ENCODE peak calls at places on chromosomes 11 and 22, in eight cellular contexts. Z is head of caudate nucleus; D is HuH-7; V is lower leg skin; I is Caki2; G is left cardiac atrium; U is stimulated activated CD4-positive, alpha-beta T cell treated with anti-CD3 and anti-CD28 coated beads, Interleukin-4, amount 100 ng/mL, for 48 hours; H is hypothalamus. M is an unnamed sample.
A peak's percentile ranks its signal among the peaks of the same experiment; 100 is the strongest.

GRCh38 chr11:15117751-15118150 is 3.0 kb downstream of the INSC start:
- DNase-seq in U (no peak), G (no peak), V (no peak), I (no peak), Z (peak; percentile 64), H (no peak), D (no peak), M (no peak)

GRCh38 chr11:60971520-60971919 is at the start of gene CD6:
- DNase-seq in H (no peak), G (no peak), D (no peak), I (no peak), Z (no peak), U (no peak), V (no peak), M (no peak)

GRCh38 chr11:131365601-131366000 is 4.8 kb upstream of the NTM start:
- DNase-seq in I (no peak), D (no peak), Z (no peak), V (no peak), H (no peak), U (no peak), G (no peak), M (no peak)

GRCh38 chr11:16669799-16670415 is 68.5 kb upstream of the C11orf58 start:
- DNase-seq in D (no peak), H (no peak), G (no peak), I (peak; percentile 52), Z (no peak), V (no peak), U (no peak), M (no peak)

GRCh38 chr11:63709336-63709735 is 28.0 kb downstream of the RTN3 start:
- DNase-seq in G (no peak), Z (no peak), H (no peak), D (no peak), V (no peak), U (no peak), I (no peak), M (no peak)

GRCh38 chr11:74330065-74330858 is 18.8 kb upstream of the P4HA3 start:
- DNase-seq in Z (no peak), G (no peak), U (no peak), I (peak; percentile 51), D (no peak), V (no peak), H (no peak), M (no peak)

GRCh38 chr22:23095467-23096342 is 25.4 kb downstream of the GNAZ start:
- DNase-seq in V (no peak), I (no peak), G (no peak), D (no peak), Z (no peak), U (no peak), H (no peak), M (no peak)

GRCh38 chr11:97847730-97848129 is 1173.0 kb upstream of the CNTN5 start:
- DNase-seq in G (no peak), U (no peak), H (no peak), I (no peak), Z (no peak), V (no peak), D (no peak), M (no peak)

GRCh38 chr11:44835979-44836378 is 109.2 kb downstream of the TSPAN18 start:
- DNase-seq in I (no peak), D (no peak), V (no peak), H (no peak), G (no peak), U (no peak), Z (no peak), M (no peak)

GRCh38 chr11:62707277-62707771 is at the start of the genes BSCL2 and GNG3:
- DNase-seq in V (no peak), Z (peak; percentile 93), U (no peak), D (no peak), G (no peak), I (no peak), H (no peak), M (no peak)

GRCh38 chr11:69588270-69588669 is 52.7 kb upstream of the CCND1 start:
- DNase-seq in G (no peak), D (no peak), U (no peak), H (no peak), Z (no peak), V (peak; percentile 23), I (no peak), M (no peak)

GRCh38 chr22:17881366-17881765 is 107.1 kb upstream of the BID start:
- DNase-seq in H (no peak), V (no peak), G (no peak), D (no peak), I (no peak), Z (no peak), U (no peak), M (no peak)

GRCh38 chr11:9210922-9211320 is 54.2 kb downstream of the DENND5A start:
- DNase-seq in V (no peak), H (no peak), I (no peak), Z (no peak), D (no peak), U (no peak), G (no peak), M (no peak)

GRCh38 chr22:45225732-45226560 is 14.7 kb downstream of the KIAA0930 start:
- DNase-seq in I (no peak), U (no peak), G (peak; percentile 48), H (no peak), Z (peak; percentile 56), D (no peak), V (peak; percentile 95), M (no peak)